ENCODE peak calls at places on chromosome 5, in eight cellular contexts. W, L, U, A, Z, D, E and B are unnamed samples.

GRCh38 chr5:110086658-110087388 is 397.1 kb downstream of the MAN2A1 start:
- DNase-seq in A (no peak), L (no peak), W (peak), U (peak), D (no peak), E (peak), Z (no peak), B (peak)

GRCh38 chr5:173668245-173668800 is 51.9 kb upstream of the BOD1 start:
- DNase-seq in E (no peak), W (no peak), A (no peak), D (no peak), L (no peak), U (no peak), Z (no peak), B (no peak)

GRCh38 chr5:6729400-6730310 is 16.4 kb downstream of the TENT4A start:
- DNase-seq in Z (no peak), D (no peak), E (peak), A (no peak), W (no peak), L (peak), U (no peak), B (no peak)

GRCh38 chr5:75363726-75364495 is 26.9 kb downstream of the HMGCR start:
- DNase-seq in U (peak), L (no peak), D (no peak), E (no peak), A (no peak), W (no peak), Z (peak), B (no peak)

GRCh38 chr5:92917044-92917443 is 664.0 kb downstream of the NR2F1-AS1 start:
- DNase-seq in L (no peak), A (no peak), U (no peak), D (no peak), W (no peak), Z (no peak), E (no peak), B (no peak)

GRCh38 chr5:17355585-17356346 is 138.3 kb downstream of the BASP1 start:
- DNase-seq in U (no peak), E (no peak), Z (no peak), W (no peak), A (no peak), L (no peak), D (no peak), B (no peak)

GRCh38 chr5:72749362-72749997 is 67.0 kb upstream of the TNPO1 start:
- DNase-seq in D (no peak), U (no peak), L (no peak), E (no peak), W (no peak), Z (no peak), A (peak), B (no peak)

GRCh38 chr5:160792732-160793454 is 59.1 kb downstream of the ATP10B start:
- DNase-seq in D (no peak), E (no peak), W (no peak), L (no peak), Z (no peak), U (no peak), A (no peak), B (no peak)

GRCh38 chr5:39091940-39092580 is 17.9 kb upstream of the RICTOR start:
- DNase-seq in U (no peak), A (no peak), D (no peak), E (no peak), L (no peak), Z (no peak), W (no peak), B (no peak)

GRCh38 chr5:126435261-126435660 is 12.1 kb downstream of the GRAMD2B start:
- DNase-seq in L (no peak), U (no peak), W (no peak), A (no peak), E (no peak), D (no peak), Z (no peak), B (no peak)

GRCh38 chr5:152116926-152117325 is 192.3 kb upstream of the GLRA1 start:
- DNase-seq in W (no peak), Z (no peak), E (no peak), A (no peak), D (no peak), L (no peak), U (no peak), B (no peak)

GRCh38 chr5:64210866-64211265 is 45.2 kb downstream of the RNF180 start:
- DNase-seq in L (no peak), A (no peak), Z (no peak), W (peak), U (no peak), E (no peak), D (peak), B (no peak)

GRCh38 chr5:80711938-80712337 is 57.2 kb upstream of the DHFR start:
- DNase-seq in D (no peak), U (no peak), W (peak), L (no peak), Z (no peak), A (peak), E (no peak), B (no peak)

GRCh38 chr5:163089233-163089632 is 348.2 kb upstream of the CCNG1 start:
- DNase-seq in Z (no peak), A (peak), U (no peak), L (no peak), D (no peak), W (no peak), E (no peak), B (no peak)

GRCh38 chr5:150615141-150615699 is 25.2 kb upstream of the SYNPO start:
- DNase-seq in L (no peak), Z (peak), A (no peak), W (no peak), U (peak), D (no peak), E (no peak), B (peak)

GRCh38 chr5:171312129-171312819 is 3.2 kb downstream of the TLX3 start:
- DNase-seq in W (no peak), U (no peak), D (no peak), L (no peak), A (peak), Z (no peak), E (no peak), B (no peak)

DNA sequence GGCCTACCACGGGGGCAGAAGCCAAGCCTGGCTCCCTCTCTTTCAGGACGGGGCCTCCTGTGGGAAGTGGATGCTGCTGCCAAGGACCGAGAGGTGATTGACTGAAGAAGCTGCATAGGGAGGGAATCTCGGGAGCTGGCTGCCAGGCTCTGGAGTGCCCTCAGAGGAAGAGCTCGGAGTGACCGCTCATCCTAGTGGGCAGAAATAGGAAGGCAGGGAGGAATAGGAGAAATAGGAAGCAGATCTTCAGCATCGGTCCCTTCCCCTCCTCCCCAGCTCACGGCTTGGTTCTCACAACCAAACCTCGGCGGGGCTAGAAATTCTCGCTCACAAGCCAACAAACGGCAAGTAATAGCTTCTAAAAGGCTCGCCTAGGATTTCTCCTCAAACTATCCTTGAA is 159.9 kb upstream of the RAI14 start:
- DNase-seq in W (no peak), E (no peak), Z (no peak), D (no peak), A (no peak), U (no peak), L (no peak), B (peak)
- H3K4me3 ChIP-seq in W (no peak), E (no peak), Z (no peak), D (no peak), A (no peak), U (no peak), L (no peak), B (no peak)

DNA sequence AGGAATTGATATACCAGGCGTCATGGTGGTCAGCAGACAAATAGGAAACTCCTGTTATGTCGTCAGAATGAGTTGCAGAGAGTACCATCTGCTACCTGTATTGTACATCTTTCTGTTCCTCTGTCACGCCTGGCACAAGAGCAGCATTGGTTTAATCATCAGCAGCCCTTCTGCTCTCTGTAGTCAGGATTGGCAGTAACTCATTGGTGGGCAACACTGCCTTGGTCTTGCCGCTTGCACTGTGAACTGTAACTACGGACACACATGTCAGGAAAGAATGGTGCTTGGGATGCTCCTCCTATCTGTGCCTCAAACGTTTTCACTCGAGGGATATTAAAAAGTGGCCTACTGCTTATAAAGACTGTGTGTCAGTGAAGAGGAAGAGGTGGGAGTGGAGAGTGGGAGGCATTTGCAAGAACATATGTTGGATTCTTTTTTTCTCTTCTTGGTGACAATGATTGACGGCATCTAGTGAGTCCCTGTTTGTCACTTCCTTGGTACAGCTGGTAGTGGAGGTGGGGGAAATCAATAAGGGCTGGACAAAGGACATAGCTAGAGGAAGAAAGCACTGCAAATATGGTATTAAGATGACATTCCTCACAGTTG is 76.6 kb downstream of the F2RL2 start:
- DNase-seq in L (no peak), D (no peak), E (no peak), W (no peak), Z (no peak), U (no peak), A (no peak), B (no peak)
- H3K4me3 ChIP-seq in L (peak), D (no peak), E (peak), W (no peak), Z (no peak), U (no peak), A (no peak), B (no peak)

DNA sequence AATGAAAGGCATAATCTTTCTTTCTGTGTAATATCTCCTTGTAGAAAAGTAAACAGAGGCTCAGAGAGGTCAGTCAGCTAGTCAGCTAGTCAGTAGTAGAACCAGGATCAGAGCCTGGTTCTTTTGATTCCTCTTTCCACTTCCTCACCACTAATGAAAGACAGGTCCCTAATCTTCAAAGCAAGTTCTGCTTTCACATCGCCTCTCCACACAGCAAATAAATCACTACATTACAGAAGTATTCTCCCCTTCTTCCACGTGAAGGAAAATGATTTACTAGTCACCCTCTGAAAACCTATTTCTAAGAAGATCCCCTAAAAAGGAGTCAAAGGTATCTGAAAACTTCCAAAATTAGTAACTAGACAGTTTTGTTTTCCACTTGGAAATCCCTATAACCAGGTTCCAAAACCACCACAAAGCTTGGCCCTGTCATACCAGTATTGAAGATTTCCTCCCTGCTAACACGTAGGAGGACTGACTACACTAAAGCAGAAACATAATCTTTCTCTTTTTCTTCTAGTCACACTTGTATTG is 140.5 kb upstream of the TARS1 start:
- DNase-seq in D (no peak), Z (no peak), L (no peak), W (no peak), E (no peak), A (no peak), U (no peak), B (no peak)
- H3K4me3 ChIP-seq in D (no peak), Z (no peak), L (no peak), W (no peak), E (no peak), A (peak), U (no peak), B (no peak)

GRCh38 chr5:131677115-131677514 is 42.1 kb upstream of the RAPGEF6 start:
- DNase-seq in A (no peak), U (no peak), Z (no peak), D (no peak), L (no peak), W (no peak), E (no peak), B (no peak)
- H3K4me3 ChIP-seq in A (no peak), U (no peak), Z (no peak), D (no peak), L (no peak), W (no peak), E (no peak), B (no peak)

DNA sequence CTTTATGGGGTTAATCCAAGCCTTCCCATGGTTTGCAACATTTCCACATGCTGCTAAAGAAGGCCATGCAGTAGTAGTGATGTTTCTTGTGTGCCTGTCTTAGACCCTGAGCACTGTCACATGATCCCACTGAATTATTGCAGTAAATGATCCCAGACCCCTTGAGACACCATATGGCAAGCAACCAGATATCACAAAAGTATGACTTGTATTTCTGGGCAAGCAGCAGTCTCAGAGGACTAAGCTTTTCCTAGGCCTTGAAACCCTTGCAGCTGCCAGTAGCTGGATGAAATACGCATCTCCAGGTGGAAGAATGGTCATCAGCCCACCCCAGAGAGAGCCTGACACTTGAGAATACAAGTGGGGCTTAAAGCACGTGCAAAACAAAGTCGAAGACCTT is 41.8 kb downstream of the CDO1 start:
- DNase-seq in E (no peak), A (no peak), L (no peak), W (no peak), Z (no peak), U (peak), D (no peak), B (no peak)
- H3K4me3 ChIP-seq in E (no peak), A (no peak), L (no peak), W (no peak), Z (no peak), U (no peak), D (no peak), B (no peak)